ENCODE peak calls at places on chromosomes 16 and 17, in four cellular contexts. I is endothelial cell of umbilical vein, E is A549, G is HepG2. T is an unnamed sample.
A peak's percentile ranks its signal among the peaks of the same experiment; 100 is the strongest.

GRCh38 chr16:11833951-11834695 is 17.2 kb downstream of the RSL1D1 start:
- DNase-seq in G (peak; percentile 84), E (peak; percentile 24), I (no peak), T (peak; percentile 73)

GRCh38 chr16:84547539-84548058 is 43.1 kb upstream of the MEAK7 start:
- DNase-seq in I (no peak), G (peak; percentile 37), E (no peak), T (peak; percentile 29)

GRCh38 chr17:76007131-76007849 is 6.6 kb downstream of the CDK3 start:
- DNase-seq in G (no peak), E (no peak), I (no peak), T (no peak)

GRCh38 chr17:20114466-20114865 is 105.3 kb downstream of the SPECC1 start:
- DNase-seq in G (no peak), I (no peak), E (no peak), T (peak; percentile 46)

GRCh38 chr16:52408197-52408845 is 138.6 kb downstream of the TOX3 start:
- DNase-seq in E (no peak), G (peak; percentile 91), I (no peak), T (no peak)

GRCh38 chr17:82095777-82096708 is 2.0 kb downstream of the FASN start:
- DNase-seq in G (no peak), E (no peak), I (no peak), T (peak; percentile 12)

GRCh38 chr16:58029410-58029809 is 3.9 kb downstream of the MMP15 start:
- DNase-seq in I (no peak), G (no peak), E (no peak), T (no peak)

GRCh38 chr17:59381716-59382570 is 50.5 kb downstream of the YPEL2 start:
- DNase-seq in E (no peak), G (no peak), I (peak; percentile 93), T (no peak)

GRCh38 chr17:40025991-40026815 is 11.0 kb downstream of the CSF3 start:
- DNase-seq in E (no peak), I (peak; percentile 71), G (no peak), T (no peak)

GRCh38 chr16:86994215-86994614 is 323.0 kb downstream of the C16orf95 start:
- DNase-seq in G (no peak), E (no peak), I (no peak), T (peak; percentile 86)

GRCh38 chr16:86992587-86992986 is 324.6 kb downstream of the C16orf95 start:
- DNase-seq in E (no peak), I (no peak), G (no peak), T (no peak)

GRCh38 chr16:86990451-86990850 is 326.7 kb downstream of the C16orf95 start:
- DNase-seq in I (peak; percentile 42), E (no peak), G (no peak), T (peak; percentile 64)

GRCh38 chr16:86993426-86994110 is 323.6 kb downstream of the C16orf95 start:
- DNase-seq in E (no peak), I (no peak), G (no peak), T (no peak)

GRCh38 chr16:86991679-86992078 is 325.5 kb downstream of the C16orf95 start:
- DNase-seq in E (no peak), G (no peak), I (no peak), T (no peak)
- TF ChIP-seq MYC in E (no peak), G (no peak), I (no peak), T (no peak)

GRCh38 chr17:16285646-16286008 is 67.6 kb downstream of the CENPV start:
- DNase-seq in G (no peak), E (no peak), I (no peak), T (no peak)

GRCh38 chr17:16282522-16282921 is 65.5 kb downstream of the PIGL start:
- DNase-seq in G (no peak), I (peak; percentile 41), E (peak; percentile 62), T (no peak)

GRCh38 chr17:16283705-16284104 is 66.7 kb downstream of the PIGL start:
- DNase-seq in E (peak; percentile 45), I (peak; percentile 55), G (no peak), T (no peak)

GRCh38 chr17:16286009-16286946 is 67.0 kb downstream of the CENPV start:
- DNase-seq in E (peak; percentile 99), I (peak; percentile 96), G (peak; percentile 99), T (peak; percentile 98)

GRCh38 chr17:16281351-16281750 is 64.3 kb downstream of the PIGL start:
- DNase-seq in I (no peak), E (no peak), G (no peak), T (no peak)
- TF ChIP-seq MYC in I (no peak), E (no peak), G (no peak), T (no peak)

GRCh38 chr17:78316867-78317816 is 42.7 kb downstream of the SOCS3 start:
- DNase-seq in G (peak; percentile 66), I (no peak), E (peak; percentile 84), T (peak; percentile 55)

GRCh38 chr17:78313735-78314648 is 45.9 kb downstream of the SOCS3 start:
- DNase-seq in E (peak; percentile 95), G (peak; percentile 57), I (peak; percentile 65), T (peak; percentile 79)

GRCh38 chr17:78316115-78316866 is 43.6 kb downstream of the SOCS3 start:
- DNase-seq in E (peak; percentile 61), G (no peak), I (no peak), T (no peak)

GRCh38 chr17:78314683-78315354 is 45.1 kb downstream of the SOCS3 start:
- DNase-seq in G (no peak), E (no peak), I (no peak), T (no peak)

GRCh38 chr17:78315355-78316114 is 44.3 kb downstream of the SOCS3 start:
- DNase-seq in I (peak; percentile 76), G (peak; percentile 45), E (peak; percentile 94), T (peak; percentile 36)
- TF ChIP-seq MYC in I (no peak), G (no peak), E (peak; percentile 74), T (no peak)

GRCh38 chr17:44831270-44831770 is 1.2 kb upstream of the GJC1 start:
- DNase-seq in E (no peak), G (no peak), I (no peak), T (no peak)

GRCh38 chr17:44827863-44828262 is 2.2 kb downstream of the GJC1 start:
- DNase-seq in I (peak; percentile 19), G (no peak), E (no peak), T (no peak)

GRCh38 chr17:44830359-44831269 is 527 bp upstream of the GJC1 start:
- DNase-seq in E (peak; percentile 59), G (no peak), I (peak; percentile 29), T (no peak)

GRCh38 chr17:44828919-44829557 is 1.0 kb downstream of the GJC1 start:
- DNase-seq in E (peak; percentile 38), I (peak; percentile 65), G (no peak), T (peak; percentile 56)

GRCh38 chr17:44829558-44830358 is at the start of gene GJC1:
- DNase-seq in E (peak; percentile 48), I (peak; percentile 58), G (no peak), T (peak; percentile 59)
- TF ChIP-seq MYC in E (no peak), I (no peak), G (no peak), T (no peak)

DNA sequence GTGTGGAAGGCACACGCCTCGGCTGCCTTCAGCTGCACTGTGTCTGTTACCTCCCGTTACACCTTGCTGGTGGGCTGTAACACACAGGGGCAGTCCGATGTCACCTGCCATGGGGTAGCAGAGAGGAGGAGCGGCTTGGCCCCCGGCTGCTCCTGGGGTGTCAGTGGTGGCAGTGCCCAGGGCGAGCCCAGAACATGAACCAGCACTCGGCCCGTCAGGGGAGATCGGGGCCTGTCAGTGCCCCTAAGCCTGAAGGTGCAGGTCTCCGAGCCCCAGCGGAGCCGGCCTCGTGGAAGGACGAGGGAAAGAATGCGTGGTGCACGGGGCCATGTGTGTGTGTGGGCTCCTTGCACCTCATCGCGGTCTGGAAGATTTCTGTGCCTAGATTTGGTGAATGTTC is 15.4 kb downstream of the RGS11 start:
- DNase-seq in I (no peak), G (no peak), E (no peak), T (no peak)
- TF ChIP-seq MYC in I (no peak), G (no peak), E (no peak), T (no peak)

T was measured in NB4.